ENCODE peak calls at places on chromosome 10, in nine cellular contexts. One of them, this sample, is unnamed.

GRCh38 chr10:77877461-77878344 is 48.9 kb downstream of the DLG5 start:
- DNase-seq in stimulated activated CD4-positive, alpha-beta T cell treated with anti-CD3 and anti-CD28 coated beads, Interleukin-1b, Interleukin-23, amount 100 ng/mL, for 1 hour: no peak
- DNase-seq in HTR-8/SVneo: no peak
- DNase-seq in stimulated activated CD8-positive, alpha-beta memory T cell treated with anti-CD3 and anti-CD28 coated beads, Interleukin-4, amount 100 ng/mL, for 24 hours: peak
- DNase-seq in HT1080: no peak
- DNase-seq in RWPE1: peak
- DNase-seq in GM04504: no peak
- DNase-seq in posterior cingulate gyrus: no peak
- DNase-seq in NCI-H1105 treated with DMSO at 0.1 percent for 48 hours: no peak
- DNase-seq in this sample: peak

GRCh38 chr10:60208676-60209269 is 180.9 kb downstream of the ANK3 start:
- DNase-seq in posterior cingulate gyrus: no peak
- DNase-seq in RWPE1: peak
- DNase-seq in HTR-8/SVneo: no peak
- DNase-seq in NCI-H1105 treated with DMSO at 0.1 percent for 48 hours: peak
- DNase-seq in GM04504: no peak
- DNase-seq in HT1080: peak
- DNase-seq in stimulated activated CD8-positive, alpha-beta memory T cell treated with anti-CD3 and anti-CD28 coated beads, Interleukin-4, amount 100 ng/mL, for 24 hours: no peak
- DNase-seq in stimulated activated CD4-positive, alpha-beta T cell treated with anti-CD3 and anti-CD28 coated beads, Interleukin-1b, Interleukin-23, amount 100 ng/mL, for 1 hour: no peak
- DNase-seq in this sample: no peak

GRCh38 chr10:122342293-122343134 is 32.0 kb upstream of the PLEKHA1 start:
- DNase-seq in NCI-H1105 treated with DMSO at 0.1 percent for 48 hours: peak
- DNase-seq in RWPE1: peak
- DNase-seq in posterior cingulate gyrus: no peak
- DNase-seq in HT1080: peak
- DNase-seq in HTR-8/SVneo: peak
- DNase-seq in GM04504: peak
- DNase-seq in stimulated activated CD4-positive, alpha-beta T cell treated with anti-CD3 and anti-CD28 coated beads, Interleukin-1b, Interleukin-23, amount 100 ng/mL, for 1 hour: peak
- DNase-seq in stimulated activated CD8-positive, alpha-beta memory T cell treated with anti-CD3 and anti-CD28 coated beads, Interleukin-4, amount 100 ng/mL, for 24 hours: peak
- DNase-seq in this sample: no peak

GRCh38 chr10:87552248-87552914 is 47.7 kb downstream of the MINPP1 start:
- DNase-seq in stimulated activated CD4-positive, alpha-beta T cell treated with anti-CD3 and anti-CD28 coated beads, Interleukin-1b, Interleukin-23, amount 100 ng/mL, for 1 hour: no peak
- DNase-seq in RWPE1: no peak
- DNase-seq in NCI-H1105 treated with DMSO at 0.1 percent for 48 hours: no peak
- DNase-seq in GM04504: no peak
- DNase-seq in HT1080: no peak
- DNase-seq in stimulated activated CD8-positive, alpha-beta memory T cell treated with anti-CD3 and anti-CD28 coated beads, Interleukin-4, amount 100 ng/mL, for 24 hours: no peak
- DNase-seq in HTR-8/SVneo: no peak
- DNase-seq in posterior cingulate gyrus: no peak
- DNase-seq in this sample: no peak

GRCh38 chr10:29926649-29927048 is 132.7 kb downstream of the JCAD start:
- DNase-seq in GM04504: peak
- DNase-seq in NCI-H1105 treated with DMSO at 0.1 percent for 48 hours: no peak
- DNase-seq in HTR-8/SVneo: peak
- DNase-seq in stimulated activated CD8-positive, alpha-beta memory T cell treated with anti-CD3 and anti-CD28 coated beads, Interleukin-4, amount 100 ng/mL, for 24 hours: no peak
- DNase-seq in posterior cingulate gyrus: no peak
- DNase-seq in RWPE1: peak
- DNase-seq in stimulated activated CD4-positive, alpha-beta T cell treated with anti-CD3 and anti-CD28 coated beads, Interleukin-1b, Interleukin-23, amount 100 ng/mL, for 1 hour: no peak
- DNase-seq in HT1080: peak
- DNase-seq in this sample: no peak

GRCh38 chr10:47400786-47401185 is 16.7 kb upstream of the ZNF488 start:
- DNase-seq in RWPE1: no peak
- DNase-seq in NCI-H1105 treated with DMSO at 0.1 percent for 48 hours: no peak
- DNase-seq in stimulated activated CD4-positive, alpha-beta T cell treated with anti-CD3 and anti-CD28 coated beads, Interleukin-1b, Interleukin-23, amount 100 ng/mL, for 1 hour: no peak
- DNase-seq in stimulated activated CD8-positive, alpha-beta memory T cell treated with anti-CD3 and anti-CD28 coated beads, Interleukin-4, amount 100 ng/mL, for 24 hours: no peak
- DNase-seq in HTR-8/SVneo: no peak
- DNase-seq in HT1080: no peak
- DNase-seq in posterior cingulate gyrus: no peak
- DNase-seq in GM04504: no peak
- DNase-seq in this sample: no peak

GRCh38 chr10:124238367-124238766 is 145.0 kb upstream of the CHST15 start:
- DNase-seq in HTR-8/SVneo: no peak
- DNase-seq in HT1080: no peak
- DNase-seq in stimulated activated CD8-positive, alpha-beta memory T cell treated with anti-CD3 and anti-CD28 coated beads, Interleukin-4, amount 100 ng/mL, for 24 hours: no peak
- DNase-seq in stimulated activated CD4-positive, alpha-beta T cell treated with anti-CD3 and anti-CD28 coated beads, Interleukin-1b, Interleukin-23, amount 100 ng/mL, for 1 hour: no peak
- DNase-seq in posterior cingulate gyrus: no peak
- DNase-seq in NCI-H1105 treated with DMSO at 0.1 percent for 48 hours: no peak
- DNase-seq in GM04504: no peak
- DNase-seq in RWPE1: no peak
- DNase-seq in this sample: no peak

GRCh38 chr10:31075434-31075833 is 43.8 kb upstream of the ZNF438 start:
- DNase-seq in stimulated activated CD4-positive, alpha-beta T cell treated with anti-CD3 and anti-CD28 coated beads, Interleukin-1b, Interleukin-23, amount 100 ng/mL, for 1 hour: no peak
- DNase-seq in stimulated activated CD8-positive, alpha-beta memory T cell treated with anti-CD3 and anti-CD28 coated beads, Interleukin-4, amount 100 ng/mL, for 24 hours: no peak
- DNase-seq in NCI-H1105 treated with DMSO at 0.1 percent for 48 hours: no peak
- DNase-seq in HT1080: peak
- DNase-seq in posterior cingulate gyrus: no peak
- DNase-seq in HTR-8/SVneo: no peak
- DNase-seq in RWPE1: peak
- DNase-seq in GM04504: peak
- DNase-seq in this sample: no peak

GRCh38 chr10:76033457-76034196 is 602.2 kb downstream of the LRMDA start:
- DNase-seq in stimulated activated CD8-positive, alpha-beta memory T cell treated with anti-CD3 and anti-CD28 coated beads, Interleukin-4, amount 100 ng/mL, for 24 hours: no peak
- DNase-seq in stimulated activated CD4-positive, alpha-beta T cell treated with anti-CD3 and anti-CD28 coated beads, Interleukin-1b, Interleukin-23, amount 100 ng/mL, for 1 hour: no peak
- DNase-seq in posterior cingulate gyrus: no peak
- DNase-seq in GM04504: no peak
- DNase-seq in HT1080: no peak
- DNase-seq in RWPE1: no peak
- DNase-seq in HTR-8/SVneo: no peak
- DNase-seq in NCI-H1105 treated with DMSO at 0.1 percent for 48 hours: no peak
- DNase-seq in this sample: no peak

GRCh38 chr10:130065251-130065650 is 45.4 kb downstream of the C10orf143 start:
- DNase-seq in GM04504: no peak
- DNase-seq in posterior cingulate gyrus: no peak
- DNase-seq in NCI-H1105 treated with DMSO at 0.1 percent for 48 hours: no peak
- DNase-seq in HTR-8/SVneo: no peak
- DNase-seq in stimulated activated CD4-positive, alpha-beta T cell treated with anti-CD3 and anti-CD28 coated beads, Interleukin-1b, Interleukin-23, amount 100 ng/mL, for 1 hour: no peak
- DNase-seq in HT1080: no peak
- DNase-seq in RWPE1: no peak
- DNase-seq in stimulated activated CD8-positive, alpha-beta memory T cell treated with anti-CD3 and anti-CD28 coated beads, Interleukin-4, amount 100 ng/mL, for 24 hours: no peak
- DNase-seq in this sample: no peak

GRCh38 chr10:103838095-103838395 is 17.3 kb downstream of the SH3PXD2A start:
- DNase-seq in RWPE1: no peak
- DNase-seq in stimulated activated CD8-positive, alpha-beta memory T cell treated with anti-CD3 and anti-CD28 coated beads, Interleukin-4, amount 100 ng/mL, for 24 hours: no peak
- DNase-seq in GM04504: no peak
- DNase-seq in HTR-8/SVneo: no peak
- DNase-seq in NCI-H1105 treated with DMSO at 0.1 percent for 48 hours: no peak
- DNase-seq in posterior cingulate gyrus: peak
- DNase-seq in stimulated activated CD4-positive, alpha-beta T cell treated with anti-CD3 and anti-CD28 coated beads, Interleukin-1b, Interleukin-23, amount 100 ng/mL, for 1 hour: no peak
- DNase-seq in HT1080: no peak
- DNase-seq in this sample: no peak

GRCh38 chr10:34824870-34825269 is 9.8 kb upstream of the PARD3 start:
- DNase-seq in posterior cingulate gyrus: no peak
- DNase-seq in HT1080: no peak
- DNase-seq in HTR-8/SVneo: peak
- DNase-seq in RWPE1: no peak
- DNase-seq in stimulated activated CD8-positive, alpha-beta memory T cell treated with anti-CD3 and anti-CD28 coated beads, Interleukin-4, amount 100 ng/mL, for 24 hours: no peak
- DNase-seq in stimulated activated CD4-positive, alpha-beta T cell treated with anti-CD3 and anti-CD28 coated beads, Interleukin-1b, Interleukin-23, amount 100 ng/mL, for 1 hour: no peak
- DNase-seq in GM04504: no peak
- DNase-seq in NCI-H1105 treated with DMSO at 0.1 percent for 48 hours: no peak
- DNase-seq in this sample: no peak

GRCh38 chr10:1043532-1043995 is 5.4 kb downstream of the IDI1 start:
- DNase-seq in stimulated activated CD4-positive, alpha-beta T cell treated with anti-CD3 and anti-CD28 coated beads, Interleukin-1b, Interleukin-23, amount 100 ng/mL, for 1 hour: no peak
- DNase-seq in stimulated activated CD8-positive, alpha-beta memory T cell treated with anti-CD3 and anti-CD28 coated beads, Interleukin-4, amount 100 ng/mL, for 24 hours: no peak
- DNase-seq in GM04504: no peak
- DNase-seq in posterior cingulate gyrus: no peak
- DNase-seq in NCI-H1105 treated with DMSO at 0.1 percent for 48 hours: no peak
- DNase-seq in HTR-8/SVneo: no peak
- DNase-seq in RWPE1: no peak
- DNase-seq in HT1080: no peak
- DNase-seq in this sample: no peak

GRCh38 chr10:109894516-109894915 is 28.8 kb downstream of the XPNPEP1 start:
- DNase-seq in RWPE1: peak
- DNase-seq in stimulated activated CD4-positive, alpha-beta T cell treated with anti-CD3 and anti-CD28 coated beads, Interleukin-1b, Interleukin-23, amount 100 ng/mL, for 1 hour: no peak
- DNase-seq in NCI-H1105 treated with DMSO at 0.1 percent for 48 hours: peak
- DNase-seq in HT1080: no peak
- DNase-seq in GM04504: peak
- DNase-seq in HTR-8/SVneo: no peak
- DNase-seq in posterior cingulate gyrus: peak
- DNase-seq in stimulated activated CD8-positive, alpha-beta memory T cell treated with anti-CD3 and anti-CD28 coated beads, Interleukin-4, amount 100 ng/mL, for 24 hours: no peak
- DNase-seq in this sample: no peak

GRCh38 chr10:123878666-123879311 is 12.8 kb downstream of the CPXM2 start:
- DNase-seq in HT1080: no peak
- DNase-seq in stimulated activated CD4-positive, alpha-beta T cell treated with anti-CD3 and anti-CD28 coated beads, Interleukin-1b, Interleukin-23, amount 100 ng/mL, for 1 hour: no peak
- DNase-seq in stimulated activated CD8-positive, alpha-beta memory T cell treated with anti-CD3 and anti-CD28 coated beads, Interleukin-4, amount 100 ng/mL, for 24 hours: no peak
- DNase-seq in NCI-H1105 treated with DMSO at 0.1 percent for 48 hours: no peak
- DNase-seq in GM04504: peak
- DNase-seq in HTR-8/SVneo: no peak
- DNase-seq in posterior cingulate gyrus: no peak
- DNase-seq in RWPE1: no peak
- DNase-seq in this sample: no peak

GRCh38 chr10:130171196-130171595 is 35.0 kb downstream of the GLRX3 start:
- DNase-seq in stimulated activated CD4-positive, alpha-beta T cell treated with anti-CD3 and anti-CD28 coated beads, Interleukin-1b, Interleukin-23, amount 100 ng/mL, for 1 hour: no peak
- DNase-seq in stimulated activated CD8-positive, alpha-beta memory T cell treated with anti-CD3 and anti-CD28 coated beads, Interleukin-4, amount 100 ng/mL, for 24 hours: no peak
- DNase-seq in posterior cingulate gyrus: no peak
- DNase-seq in RWPE1: no peak
- DNase-seq in HT1080: no peak
- DNase-seq in NCI-H1105 treated with DMSO at 0.1 percent for 48 hours: no peak
- DNase-seq in HTR-8/SVneo: no peak
- DNase-seq in GM04504: no peak
- DNase-seq in this sample: no peak

GRCh38 chr10:17349717-17350116 is 104.7 kb downstream of the ST8SIA6 start:
- DNase-seq in HTR-8/SVneo: no peak
- DNase-seq in HT1080: no peak
- DNase-seq in posterior cingulate gyrus: no peak
- DNase-seq in NCI-H1105 treated with DMSO at 0.1 percent for 48 hours: no peak
- DNase-seq in stimulated activated CD4-positive, alpha-beta T cell treated with anti-CD3 and anti-CD28 coated beads, Interleukin-1b, Interleukin-23, amount 100 ng/mL, for 1 hour: no peak
- DNase-seq in GM04504: no peak
- DNase-seq in stimulated activated CD8-positive, alpha-beta memory T cell treated with anti-CD3 and anti-CD28 coated beads, Interleukin-4, amount 100 ng/mL, for 24 hours: no peak
- DNase-seq in RWPE1: peak
- DNase-seq in this sample: no peak

GRCh38 chr10:107546239-107546638 is 381.7 kb upstream of the SORCS1 start:
- DNase-seq in HT1080: peak
- DNase-seq in RWPE1: peak
- DNase-seq in NCI-H1105 treated with DMSO at 0.1 percent for 48 hours: no peak
- DNase-seq in HTR-8/SVneo: no peak
- DNase-seq in GM04504: peak
- DNase-seq in stimulated activated CD4-positive, alpha-beta T cell treated with anti-CD3 and anti-CD28 coated beads, Interleukin-1b, Interleukin-23, amount 100 ng/mL, for 1 hour: no peak
- DNase-seq in stimulated activated CD8-positive, alpha-beta memory T cell treated with anti-CD3 and anti-CD28 coated beads, Interleukin-4, amount 100 ng/mL, for 24 hours: no peak
- DNase-seq in posterior cingulate gyrus: no peak
- DNase-seq in this sample: no peak

This sample was measured in NK-92 treated with Interleukin-12 subunit alpha and Interleukin-12 subunit beta, amount 100 ng/mL, for 24 hours.